ENCODE peak calls at places on chromosomes 16 and 17, in ten cellular contexts. One of them, this sample, is unnamed.

GRCh38 chr17:7130626-7131467 is 16.2 kb upstream of the ASGR2 start:
- DNase-seq in OCI-LY7: peak
- DNase-seq in tibial nerve: no peak
- DNase-seq in GM13977: no peak
- DNase-seq in pancreas: no peak
- DNase-seq in GM06990: no peak
- DNase-seq in adrenal gland: no peak
- DNase-seq in B cell: peak
- DNase-seq in mammary epithelial cell: no peak
- DNase-seq in body of pancreas: no peak
- DNase-seq in this sample: no peak

GRCh38 chr16:22843856-22844255 is 29.9 kb downstream of the HS3ST2 start:
- DNase-seq in OCI-LY7: no peak
- DNase-seq in tibial nerve: no peak
- DNase-seq in GM13977: no peak
- DNase-seq in pancreas: no peak
- DNase-seq in GM06990: no peak
- DNase-seq in adrenal gland: no peak
- DNase-seq in B cell: no peak
- DNase-seq in mammary epithelial cell: peak
- DNase-seq in body of pancreas: no peak
- DNase-seq in this sample: no peak

GRCh38 chr16:47938272-47938671 is 217.5 kb downstream of the ABCC12 start:
- DNase-seq in OCI-LY7: no peak
- DNase-seq in tibial nerve: no peak
- DNase-seq in GM13977: no peak
- DNase-seq in pancreas: no peak
- DNase-seq in GM06990: no peak
- DNase-seq in adrenal gland: no peak
- DNase-seq in B cell: no peak
- DNase-seq in mammary epithelial cell: no peak
- DNase-seq in body of pancreas: no peak
- DNase-seq in this sample: no peak

GRCh38 chr16:12773216-12773615 is 30.5 kb downstream of the CPPED1 start:
- DNase-seq in OCI-LY7: no peak
- DNase-seq in tibial nerve: no peak
- DNase-seq in GM13977: no peak
- DNase-seq in pancreas: no peak
- DNase-seq in GM06990: no peak
- DNase-seq in adrenal gland: peak
- DNase-seq in B cell: no peak
- DNase-seq in mammary epithelial cell: no peak
- DNase-seq in body of pancreas: no peak
- DNase-seq in this sample: no peak

GRCh38 chr16:27111486-27111885 is 44.8 kb downstream of the C16orf82 start:
- DNase-seq in OCI-LY7: peak
- DNase-seq in tibial nerve: no peak
- DNase-seq in GM13977: no peak
- DNase-seq in pancreas: peak
- DNase-seq in GM06990: no peak
- DNase-seq in adrenal gland: peak
- DNase-seq in B cell: no peak
- DNase-seq in mammary epithelial cell: no peak
- DNase-seq in body of pancreas: no peak
- DNase-seq in this sample: no peak

GRCh38 chr17:39173539-39174274 is 7.7 kb upstream of the ARL5C start:
- DNase-seq in OCI-LY7: no peak
- DNase-seq in tibial nerve: no peak
- DNase-seq in GM13977: no peak
- DNase-seq in pancreas: no peak
- DNase-seq in GM06990: no peak
- DNase-seq in adrenal gland: no peak
- DNase-seq in B cell: no peak
- DNase-seq in mammary epithelial cell: no peak
- DNase-seq in body of pancreas: no peak
- DNase-seq in this sample: no peak

GRCh38 chr17:19730829-19731228 is 14.4 kb upstream of the SLC47A2 start:
- DNase-seq in OCI-LY7: no peak
- DNase-seq in tibial nerve: no peak
- DNase-seq in GM13977: no peak
- DNase-seq in pancreas: no peak
- DNase-seq in GM06990: no peak
- DNase-seq in adrenal gland: no peak
- DNase-seq in B cell: no peak
- DNase-seq in mammary epithelial cell: no peak
- DNase-seq in body of pancreas: no peak
- DNase-seq in this sample: no peak

GRCh38 chr16:29899516-29900101 is at the start of gene SEZ6L2:
- DNase-seq in OCI-LY7: no peak
- DNase-seq in tibial nerve: peak
- DNase-seq in GM13977: peak
- DNase-seq in pancreas: peak
- DNase-seq in GM06990: no peak
- DNase-seq in adrenal gland: peak
- DNase-seq in B cell: no peak
- DNase-seq in mammary epithelial cell: peak
- DNase-seq in body of pancreas: peak
- DNase-seq in this sample: no peak

GRCh38 chr17:45286286-45286685 is 24.4 kb upstream of the SPATA32 start:
- DNase-seq in OCI-LY7: no peak
- DNase-seq in tibial nerve: no peak
- DNase-seq in GM13977: no peak
- DNase-seq in pancreas: no peak
- DNase-seq in GM06990: no peak
- DNase-seq in adrenal gland: no peak
- DNase-seq in B cell: no peak
- DNase-seq in mammary epithelial cell: no peak
- DNase-seq in body of pancreas: no peak
- DNase-seq in this sample: no peak

GRCh38 chr17:45283711-45284110 is 21.8 kb upstream of the SPATA32 start:
- DNase-seq in OCI-LY7: no peak
- DNase-seq in tibial nerve: no peak
- DNase-seq in GM13977: no peak
- DNase-seq in pancreas: no peak
- DNase-seq in GM06990: no peak
- DNase-seq in adrenal gland: no peak
- DNase-seq in B cell: no peak
- DNase-seq in mammary epithelial cell: no peak
- DNase-seq in body of pancreas: no peak
- DNase-seq in this sample: no peak

GRCh38 chr17:45282683-45283644 is 21.1 kb upstream of the SPATA32 start:
- DNase-seq in OCI-LY7: no peak
- DNase-seq in tibial nerve: no peak
- DNase-seq in GM13977: no peak
- DNase-seq in pancreas: no peak
- DNase-seq in GM06990: no peak
- DNase-seq in adrenal gland: no peak
- DNase-seq in B cell: no peak
- DNase-seq in mammary epithelial cell: no peak
- DNase-seq in body of pancreas: peak
- DNase-seq in this sample: no peak

GRCh38 chr17:45287526-45288264 is 25.8 kb upstream of the SPATA32 start:
- DNase-seq in OCI-LY7: no peak
- DNase-seq in tibial nerve: no peak
- DNase-seq in GM13977: no peak
- DNase-seq in pancreas: no peak
- DNase-seq in GM06990: no peak
- DNase-seq in adrenal gland: peak
- DNase-seq in B cell: no peak
- DNase-seq in mammary epithelial cell: no peak
- DNase-seq in body of pancreas: peak
- DNase-seq in this sample: no peak

DNA sequence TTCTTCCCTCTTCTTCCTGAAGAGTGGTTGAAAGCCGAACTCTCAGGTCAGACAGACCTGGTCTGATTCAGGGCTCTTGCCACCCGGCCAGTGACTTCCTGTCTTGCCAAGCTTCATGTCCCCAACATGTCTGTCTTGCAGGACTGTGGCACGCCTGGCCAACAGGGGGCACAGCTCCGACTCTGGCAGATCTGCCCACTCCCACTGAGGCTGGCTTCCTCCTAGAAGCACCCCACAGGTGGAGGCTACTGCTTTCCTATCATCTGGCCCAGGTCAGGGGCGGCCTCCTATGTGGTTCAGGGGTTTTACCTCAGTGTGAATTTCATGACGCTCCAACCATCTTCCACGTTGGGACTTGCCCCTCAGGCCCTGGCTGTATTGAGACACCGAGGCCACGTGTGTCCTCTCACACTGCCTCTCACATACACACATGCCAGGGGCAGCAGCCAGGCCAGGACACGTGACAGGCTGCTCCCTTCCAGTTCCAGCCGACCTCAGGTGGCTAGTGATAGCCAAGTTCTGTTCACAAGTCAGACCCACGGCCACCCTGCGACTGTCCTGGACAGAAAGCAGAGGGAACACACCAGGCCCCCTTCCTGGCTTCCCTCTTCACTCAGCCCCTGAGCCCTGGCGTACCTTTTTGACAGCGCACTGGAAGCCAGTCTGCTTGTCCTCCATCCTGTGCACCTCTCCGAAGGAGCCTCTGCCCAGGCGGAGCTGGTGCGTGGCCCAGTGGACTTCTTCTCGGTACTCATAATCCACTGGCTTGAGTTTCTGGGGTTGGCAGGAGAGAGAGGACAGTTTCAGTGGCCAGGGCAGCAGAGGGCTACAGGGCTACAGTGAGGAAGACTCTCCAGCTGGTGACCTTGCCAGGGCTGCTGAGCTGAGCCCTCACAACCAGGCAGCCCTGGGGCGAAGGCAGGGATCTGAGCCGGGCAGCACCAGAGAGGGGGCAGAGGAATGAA is 22.6 kb upstream of the SPATA32 start:
- DNase-seq in OCI-LY7: peak
- DNase-seq in tibial nerve: no peak
- DNase-seq in GM13977: no peak
- DNase-seq in pancreas: no peak
- DNase-seq in GM06990: no peak
- DNase-seq in adrenal gland: no peak
- DNase-seq in B cell: peak
- DNase-seq in mammary epithelial cell: peak
- DNase-seq in body of pancreas: peak
- DNase-seq in this sample: no peak
- TF ChIP-seq CTCF in OCI-LY7: peak
- TF ChIP-seq CTCF in tibial nerve: no peak
- TF ChIP-seq CTCF in GM13977: peak
- TF ChIP-seq CTCF in pancreas: no peak
- TF ChIP-seq CTCF in GM06990: peak
- TF ChIP-seq CTCF in adrenal gland: no peak
- TF ChIP-seq CTCF in B cell: peak
- TF ChIP-seq CTCF in mammary epithelial cell: peak
- TF ChIP-seq CTCF in body of pancreas: no peak
- TF ChIP-seq CTCF in this sample: peak

GRCh38 chr16:67378642-67379041 is 14.7 kb downstream of the TPPP3 start:
- DNase-seq in OCI-LY7: no peak
- DNase-seq in tibial nerve: no peak
- DNase-seq in GM13977: no peak
- DNase-seq in pancreas: no peak
- DNase-seq in GM06990: no peak
- DNase-seq in adrenal gland: no peak
- DNase-seq in B cell: no peak
- DNase-seq in mammary epithelial cell: no peak
- DNase-seq in body of pancreas: no peak
- DNase-seq in this sample: no peak

GRCh38 chr16:67370686-67371085 is 22.6 kb downstream of the TPPP3 start:
- DNase-seq in OCI-LY7: no peak
- DNase-seq in tibial nerve: no peak
- DNase-seq in GM13977: no peak
- DNase-seq in pancreas: no peak
- DNase-seq in GM06990: no peak
- DNase-seq in adrenal gland: no peak
- DNase-seq in B cell: no peak
- DNase-seq in mammary epithelial cell: no peak
- DNase-seq in body of pancreas: no peak
- DNase-seq in this sample: no peak

GRCh38 chr16:67375161-67375560 is 18.1 kb downstream of the TPPP3 start:
- DNase-seq in OCI-LY7: no peak
- DNase-seq in tibial nerve: no peak
- DNase-seq in GM13977: no peak
- DNase-seq in pancreas: no peak
- DNase-seq in GM06990: no peak
- DNase-seq in adrenal gland: no peak
- DNase-seq in B cell: no peak
- DNase-seq in mammary epithelial cell: no peak
- DNase-seq in body of pancreas: no peak
- DNase-seq in this sample: no peak

DNA sequence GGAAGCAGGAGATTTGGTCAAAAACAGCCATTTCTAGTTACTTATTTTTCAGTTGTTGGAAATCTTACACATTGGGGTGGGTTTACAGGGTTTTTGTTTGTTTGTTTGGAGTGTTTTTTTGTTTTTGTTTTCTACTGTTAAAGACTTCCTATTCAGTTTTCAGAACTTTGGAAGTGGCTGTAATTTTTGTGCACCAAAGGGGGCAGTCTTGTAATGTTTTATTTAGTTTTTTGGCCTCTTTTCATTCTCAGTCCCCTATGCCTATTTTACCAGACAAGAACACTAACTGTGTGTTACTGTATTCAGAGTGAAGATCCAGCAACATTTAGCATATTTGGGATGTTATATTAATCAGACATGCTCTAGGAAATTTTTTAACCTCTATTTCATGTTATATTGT is 20.6 kb downstream of the TPPP3 start:
- DNase-seq in OCI-LY7: peak
- DNase-seq in tibial nerve: peak
- DNase-seq in GM13977: no peak
- DNase-seq in pancreas: no peak
- DNase-seq in GM06990: no peak
- DNase-seq in adrenal gland: no peak
- DNase-seq in B cell: no peak
- DNase-seq in mammary epithelial cell: no peak
- DNase-seq in body of pancreas: no peak
- DNase-seq in this sample: no peak
- TF ChIP-seq CTCF in OCI-LY7: peak
- TF ChIP-seq CTCF in tibial nerve: peak
- TF ChIP-seq CTCF in GM13977: peak
- TF ChIP-seq CTCF in pancreas: no peak
- TF ChIP-seq CTCF in GM06990: peak
- TF ChIP-seq CTCF in adrenal gland: peak
- TF ChIP-seq CTCF in B cell: peak
- TF ChIP-seq CTCF in mammary epithelial cell: peak
- TF ChIP-seq CTCF in body of pancreas: peak
- TF ChIP-seq CTCF in this sample: peak

GRCh38 chr16:49484936-49485335 is 111.3 kb downstream of the C16orf78 start:
- DNase-seq in OCI-LY7: no peak
- DNase-seq in tibial nerve: no peak
- DNase-seq in GM13977: no peak
- DNase-seq in pancreas: peak
- DNase-seq in GM06990: no peak
- DNase-seq in adrenal gland: no peak
- DNase-seq in B cell: no peak
- DNase-seq in mammary epithelial cell: no peak
- DNase-seq in body of pancreas: no peak
- DNase-seq in this sample: no peak

GRCh38 chr16:49483251-49483650 is 109.6 kb downstream of the C16orf78 start:
- DNase-seq in OCI-LY7: no peak
- DNase-seq in tibial nerve: no peak
- DNase-seq in GM13977: no peak
- DNase-seq in pancreas: peak
- DNase-seq in GM06990: no peak
- DNase-seq in adrenal gland: no peak
- DNase-seq in B cell: no peak
- DNase-seq in mammary epithelial cell: no peak
- DNase-seq in body of pancreas: no peak
- DNase-seq in this sample: no peak

GRCh38 chr16:49484454-49484853 is 110.8 kb downstream of the C16orf78 start:
- DNase-seq in OCI-LY7: peak
- DNase-seq in tibial nerve: peak
- DNase-seq in GM13977: peak
- DNase-seq in pancreas: peak
- DNase-seq in GM06990: peak
- DNase-seq in adrenal gland: peak
- DNase-seq in B cell: no peak
- DNase-seq in mammary epithelial cell: no peak
- DNase-seq in body of pancreas: peak
- DNase-seq in this sample: peak

GRCh38 chr16:49482690-49483089 is 109.1 kb downstream of the C16orf78 start:
- DNase-seq in OCI-LY7: no peak
- DNase-seq in tibial nerve: no peak
- DNase-seq in GM13977: no peak
- DNase-seq in pancreas: peak
- DNase-seq in GM06990: no peak
- DNase-seq in adrenal gland: no peak
- DNase-seq in B cell: no peak
- DNase-seq in mammary epithelial cell: no peak
- DNase-seq in body of pancreas: no peak
- DNase-seq in this sample: no peak

GRCh38 chr16:49483651-49484451 is 110.2 kb downstream of the C16orf78 start:
- DNase-seq in OCI-LY7: peak
- DNase-seq in tibial nerve: no peak
- DNase-seq in GM13977: no peak
- DNase-seq in pancreas: peak
- DNase-seq in GM06990: no peak
- DNase-seq in adrenal gland: no peak
- DNase-seq in B cell: no peak
- DNase-seq in mammary epithelial cell: no peak
- DNase-seq in body of pancreas: no peak
- DNase-seq in this sample: no peak
- TF ChIP-seq CTCF in OCI-LY7: no peak
- TF ChIP-seq CTCF in tibial nerve: no peak
- TF ChIP-seq CTCF in GM13977: no peak
- TF ChIP-seq CTCF in pancreas: no peak
- TF ChIP-seq CTCF in GM06990: no peak
- TF ChIP-seq CTCF in adrenal gland: no peak
- TF ChIP-seq CTCF in B cell: no peak
- TF ChIP-seq CTCF in mammary epithelial cell: no peak
- TF ChIP-seq CTCF in body of pancreas: no peak
- TF ChIP-seq CTCF in this sample: no peak

GRCh38 chr17:75081611-75082540 is 5.9 kb upstream of the SLC16A5 start:
- DNase-seq in OCI-LY7: no peak
- DNase-seq in tibial nerve: no peak
- DNase-seq in GM13977: no peak
- DNase-seq in pancreas: no peak
- DNase-seq in GM06990: no peak
- DNase-seq in adrenal gland: no peak
- DNase-seq in B cell: no peak
- DNase-seq in mammary epithelial cell: no peak
- DNase-seq in body of pancreas: no peak
- DNase-seq in this sample: no peak

GRCh38 chr17:75087182-75087557 is 584 bp upstream of the SLC16A5 start:
- DNase-seq in OCI-LY7: no peak
- DNase-seq in tibial nerve: no peak
- DNase-seq in GM13977: no peak
- DNase-seq in pancreas: no peak
- DNase-seq in GM06990: no peak
- DNase-seq in adrenal gland: no peak
- DNase-seq in B cell: no peak
- DNase-seq in mammary epithelial cell: no peak
- DNase-seq in body of pancreas: no peak
- DNase-seq in this sample: no peak

GRCh38 chr17:75082683-75083082 is 5.1 kb upstream of the SLC16A5 start:
- DNase-seq in OCI-LY7: no peak
- DNase-seq in tibial nerve: no peak
- DNase-seq in GM13977: no peak
- DNase-seq in pancreas: no peak
- DNase-seq in GM06990: no peak
- DNase-seq in adrenal gland: no peak
- DNase-seq in B cell: no peak
- DNase-seq in mammary epithelial cell: no peak
- DNase-seq in body of pancreas: no peak
- DNase-seq in this sample: no peak

GRCh38 chr17:75086496-75087181 is 1.1 kb upstream of the SLC16A5 start:
- DNase-seq in OCI-LY7: no peak
- DNase-seq in tibial nerve: no peak
- DNase-seq in GM13977: no peak
- DNase-seq in pancreas: no peak
- DNase-seq in GM06990: no peak
- DNase-seq in adrenal gland: no peak
- DNase-seq in B cell: no peak
- DNase-seq in mammary epithelial cell: no peak
- DNase-seq in body of pancreas: no peak
- DNase-seq in this sample: no peak

DNA sequence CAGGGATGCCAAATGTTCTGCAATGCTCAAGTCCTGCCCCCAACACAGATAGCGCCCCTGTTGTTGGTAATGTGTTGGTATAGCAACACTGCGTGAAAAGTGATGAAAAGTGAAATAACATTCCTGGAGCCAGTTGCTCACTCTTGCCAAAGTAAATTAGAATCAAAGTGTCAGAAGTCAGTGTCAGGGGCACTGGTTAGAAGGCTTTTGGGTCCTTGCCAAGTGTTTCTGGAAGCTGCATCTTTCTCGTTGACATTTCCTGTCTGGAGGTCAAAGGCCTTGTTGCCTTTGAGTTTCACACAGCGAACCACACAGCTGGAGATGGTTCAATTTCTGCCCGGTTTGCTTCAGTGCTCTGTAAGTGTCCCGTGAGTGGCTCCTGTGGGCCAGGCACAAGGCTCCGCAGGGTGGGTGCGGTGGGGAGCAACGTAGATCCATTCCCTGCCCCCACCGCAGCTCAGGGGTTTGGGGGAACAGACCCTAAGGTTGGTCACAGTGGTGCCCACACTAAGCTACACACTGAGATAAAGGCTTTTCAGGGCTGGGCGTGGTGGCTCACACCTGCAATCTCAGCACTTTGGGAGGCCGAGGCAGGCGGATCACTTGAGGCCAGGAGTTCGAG is 3.6 kb upstream of the SLC16A5 start:
- DNase-seq in OCI-LY7: no peak
- DNase-seq in tibial nerve: no peak
- DNase-seq in GM13977: no peak
- DNase-seq in pancreas: no peak
- DNase-seq in GM06990: no peak
- DNase-seq in adrenal gland: peak
- DNase-seq in B cell: no peak
- DNase-seq in mammary epithelial cell: no peak
- DNase-seq in body of pancreas: no peak
- DNase-seq in this sample: no peak
- TF ChIP-seq CTCF in OCI-LY7: no peak
- TF ChIP-seq CTCF in tibial nerve: no peak
- TF ChIP-seq CTCF in GM13977: no peak
- TF ChIP-seq CTCF in pancreas: no peak
- TF ChIP-seq CTCF in GM06990: no peak
- TF ChIP-seq CTCF in adrenal gland: no peak
- TF ChIP-seq CTCF in B cell: no peak
- TF ChIP-seq CTCF in mammary epithelial cell: no peak
- TF ChIP-seq CTCF in body of pancreas: no peak
- TF ChIP-seq CTCF in this sample: no peak

This sample was measured in GM13976.